ENCODE peak calls at places on chromosome 22, in ten cellular contexts. One of them, this sample, is unnamed. For H3K4me1, the result is how much of the 10 kb centered on the place peaks cover.

GRCh38 chr22:32999039-32999861 is 58.9 kb downstream of the SYN3 start:
- DNase-seq in OCI-LY7: no peak
- DNase-seq in heart right ventricle: no peak
- DNase-seq in heart left ventricle: no peak
- DNase-seq in psoas muscle: no peak
- DNase-seq in fibroblast of lung: no peak
- DNase-seq in lower lobe of right lung: no peak
- DNase-seq in sigmoid colon: no peak
- DNase-seq in ovary: no peak
- DNase-seq in IMR-90: no peak
- DNase-seq in this sample: no peak

GRCh38 chr22:17990167-17990566 is 34.2 kb downstream of the MICAL3 start:
- DNase-seq in fibroblast of lung: peak
- DNase-seq in IMR-90: no peak
- DNase-seq in sigmoid colon: no peak
- DNase-seq in lower lobe of right lung: no peak
- DNase-seq in heart left ventricle: no peak
- DNase-seq in psoas muscle: no peak
- DNase-seq in heart right ventricle: no peak
- DNase-seq in ovary: no peak
- DNase-seq in OCI-LY7: no peak
- DNase-seq in this sample: no peak

GRCh38 chr22:39144101-39144815 is 8.2 kb downstream of the CBX7 start:
- DNase-seq in sigmoid colon: peak
- DNase-seq in ovary: no peak
- DNase-seq in heart left ventricle: no peak
- DNase-seq in fibroblast of lung: peak
- DNase-seq in IMR-90: peak
- DNase-seq in lower lobe of right lung: peak
- DNase-seq in OCI-LY7: peak
- DNase-seq in psoas muscle: no peak
- DNase-seq in heart right ventricle: peak
- DNase-seq in this sample: peak

GRCh38 chr22:47337161-47337621 is 574.7 kb downstream of the TBC1D22A start:
- DNase-seq in sigmoid colon: no peak
- DNase-seq in OCI-LY7: no peak
- DNase-seq in heart left ventricle: no peak
- DNase-seq in heart right ventricle: no peak
- DNase-seq in fibroblast of lung: peak
- DNase-seq in IMR-90: peak
- DNase-seq in psoas muscle: no peak
- DNase-seq in ovary: peak
- DNase-seq in lower lobe of right lung: no peak
- DNase-seq in this sample: no peak

GRCh38 chr22:19035474-19036228 is 86.6 kb downstream of the DGCR2 start:
- DNase-seq in OCI-LY7: peak
- DNase-seq in ovary: no peak
- DNase-seq in fibroblast of lung: no peak
- DNase-seq in psoas muscle: no peak
- DNase-seq in lower lobe of right lung: peak
- DNase-seq in heart right ventricle: no peak
- DNase-seq in heart left ventricle: no peak
- DNase-seq in IMR-90: no peak
- DNase-seq in sigmoid colon: no peak
- DNase-seq in this sample: peak

GRCh38 chr22:26362471-26362870 is 66.6 kb upstream of the ASPHD2 start:
- DNase-seq in heart left ventricle: no peak
- DNase-seq in heart right ventricle: no peak
- DNase-seq in psoas muscle: no peak
- DNase-seq in IMR-90: peak
- DNase-seq in OCI-LY7: no peak
- DNase-seq in lower lobe of right lung: no peak
- DNase-seq in fibroblast of lung: peak
- DNase-seq in sigmoid colon: no peak
- DNase-seq in ovary: no peak
- DNase-seq in this sample: no peak

GRCh38 chr22:35918466-35918865 is 110.2 kb downstream of the RBFOX2 start:
- DNase-seq in ovary: no peak
- DNase-seq in OCI-LY7: no peak
- DNase-seq in lower lobe of right lung: no peak
- DNase-seq in fibroblast of lung: no peak
- DNase-seq in IMR-90: no peak
- DNase-seq in psoas muscle: no peak
- DNase-seq in heart left ventricle: no peak
- DNase-seq in sigmoid colon: no peak
- DNase-seq in heart right ventricle: no peak
- DNase-seq in this sample: no peak

GRCh38 chr22:36659762-36660509 is 43.6 kb downstream of the CACNG2 start:
- DNase-seq in OCI-LY7: no peak
- DNase-seq in heart left ventricle: peak
- DNase-seq in IMR-90: peak
- DNase-seq in psoas muscle: peak
- DNase-seq in sigmoid colon: peak
- DNase-seq in ovary: peak
- DNase-seq in heart right ventricle: peak
- DNase-seq in fibroblast of lung: peak
- DNase-seq in lower lobe of right lung: peak
- DNase-seq in this sample: no peak

GRCh38 chr22:31122196-31122531 is 602 bp upstream of the INPP5J start:
- DNase-seq in heart left ventricle: no peak
- DNase-seq in heart right ventricle: no peak
- DNase-seq in lower lobe of right lung: no peak
- DNase-seq in fibroblast of lung: no peak
- DNase-seq in IMR-90: no peak
- DNase-seq in OCI-LY7: no peak
- DNase-seq in sigmoid colon: no peak
- DNase-seq in ovary: no peak
- DNase-seq in psoas muscle: no peak
- DNase-seq in this sample: no peak

GRCh38 chr22:38786631-38787030 is 7.3 kb downstream of the DNAL4 start:
- DNase-seq in fibroblast of lung: no peak
- DNase-seq in heart left ventricle: no peak
- DNase-seq in lower lobe of right lung: no peak
- DNase-seq in ovary: no peak
- DNase-seq in IMR-90: no peak
- DNase-seq in psoas muscle: no peak
- DNase-seq in sigmoid colon: no peak
- DNase-seq in heart right ventricle: no peak
- DNase-seq in OCI-LY7: no peak
- DNase-seq in this sample: no peak

DNA sequence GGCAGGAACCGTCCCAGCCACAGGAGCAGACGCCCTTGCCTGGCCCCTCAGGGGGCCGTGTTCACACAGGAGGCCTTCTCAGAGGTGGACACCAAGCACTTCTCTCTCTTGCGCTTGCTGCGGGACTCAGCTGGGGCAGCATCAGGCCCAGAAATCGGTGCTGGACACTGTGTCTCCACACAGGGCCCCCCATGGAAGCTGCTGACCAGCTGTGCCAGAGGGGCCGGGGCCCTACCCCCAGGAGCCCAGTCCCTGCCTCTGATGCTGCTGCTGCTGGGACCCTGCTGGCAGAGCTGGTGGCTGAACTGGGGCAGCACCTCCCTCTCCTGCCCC is 4.0 kb downstream of the PLXNB2 start:
- DNase-seq in OCI-LY7: no peak
- DNase-seq in IMR-90: no peak
- DNase-seq in sigmoid colon: no peak
- DNase-seq in heart left ventricle: no peak
- DNase-seq in heart right ventricle: no peak
- DNase-seq in psoas muscle: no peak
- DNase-seq in ovary: no peak
- DNase-seq in lower lobe of right lung: no peak
- DNase-seq in fibroblast of lung: no peak
- DNase-seq in this sample: no peak
- H3K4me1 ChIP-seq in OCI-LY7: half or more
- H3K4me1 ChIP-seq in IMR-90: half or more
- H3K4me1 ChIP-seq in sigmoid colon: under half
- H3K4me1 ChIP-seq in heart left ventricle: half or more
- H3K4me1 ChIP-seq in heart right ventricle: half or more
- H3K4me1 ChIP-seq in psoas muscle: under half
- H3K4me1 ChIP-seq in ovary: half or more
- H3K4me1 ChIP-seq in lower lobe of right lung: half or more
- H3K4me1 ChIP-seq in fibroblast of lung: half or more
- H3K4me1 ChIP-seq in this sample: under half

GRCh38 chr22:37750596-37751162 is 53.8 kb downstream of the TRIOBP start:
- DNase-seq in OCI-LY7: no peak
- DNase-seq in heart left ventricle: no peak
- DNase-seq in heart right ventricle: no peak
- DNase-seq in fibroblast of lung: no peak
- DNase-seq in psoas muscle: no peak
- DNase-seq in sigmoid colon: no peak
- DNase-seq in IMR-90: no peak
- DNase-seq in lower lobe of right lung: no peak
- DNase-seq in ovary: no peak
- DNase-seq in this sample: no peak
- H3K4me1 ChIP-seq in OCI-LY7: under half
- H3K4me1 ChIP-seq in heart left ventricle: half or more
- H3K4me1 ChIP-seq in heart right ventricle: half or more
- H3K4me1 ChIP-seq in fibroblast of lung: under half
- H3K4me1 ChIP-seq in psoas muscle: half or more
- H3K4me1 ChIP-seq in sigmoid colon: under half
- H3K4me1 ChIP-seq in IMR-90: half or more
- H3K4me1 ChIP-seq in lower lobe of right lung: half or more
- H3K4me1 ChIP-seq in ovary: half or more
- H3K4me1 ChIP-seq in this sample: under half

GRCh38 chr22:29201722-29202230 is 3.9 kb upstream of the EMID1 start:
- DNase-seq in IMR-90: no peak
- DNase-seq in heart left ventricle: no peak
- DNase-seq in heart right ventricle: no peak
- DNase-seq in OCI-LY7: no peak
- DNase-seq in sigmoid colon: no peak
- DNase-seq in psoas muscle: no peak
- DNase-seq in lower lobe of right lung: no peak
- DNase-seq in ovary: no peak
- DNase-seq in fibroblast of lung: no peak
- DNase-seq in this sample: no peak

GRCh38 chr22:29202231-29203192 is 3.2 kb upstream of the EMID1 start:
- DNase-seq in OCI-LY7: peak
- DNase-seq in psoas muscle: peak
- DNase-seq in heart left ventricle: peak
- DNase-seq in IMR-90: peak
- DNase-seq in ovary: no peak
- DNase-seq in heart right ventricle: peak
- DNase-seq in fibroblast of lung: peak
- DNase-seq in lower lobe of right lung: peak
- DNase-seq in sigmoid colon: no peak
- DNase-seq in this sample: peak

GRCh38 chr22:29203883-29204282 is 1.8 kb upstream of the EMID1 start:
- DNase-seq in heart left ventricle: peak
- DNase-seq in sigmoid colon: no peak
- DNase-seq in heart right ventricle: no peak
- DNase-seq in ovary: no peak
- DNase-seq in IMR-90: no peak
- DNase-seq in OCI-LY7: no peak
- DNase-seq in lower lobe of right lung: no peak
- DNase-seq in fibroblast of lung: no peak
- DNase-seq in psoas muscle: no peak
- DNase-seq in this sample: no peak

GRCh38 chr22:29204617-29205183 is 996 bp upstream of the EMID1 start:
- DNase-seq in IMR-90: no peak
- DNase-seq in ovary: no peak
- DNase-seq in psoas muscle: no peak
- DNase-seq in OCI-LY7: no peak
- DNase-seq in lower lobe of right lung: no peak
- DNase-seq in heart right ventricle: no peak
- DNase-seq in heart left ventricle: peak
- DNase-seq in sigmoid colon: no peak
- DNase-seq in fibroblast of lung: no peak
- DNase-seq in this sample: no peak

GRCh38 chr22:29203456-29203855 is 2.2 kb upstream of the EMID1 start:
- DNase-seq in sigmoid colon: no peak
- DNase-seq in heart left ventricle: peak
- DNase-seq in OCI-LY7: no peak
- DNase-seq in psoas muscle: no peak
- DNase-seq in heart right ventricle: no peak
- DNase-seq in fibroblast of lung: no peak
- DNase-seq in lower lobe of right lung: no peak
- DNase-seq in ovary: no peak
- DNase-seq in IMR-90: no peak
- DNase-seq in this sample: no peak
- H3K4me1 ChIP-seq in sigmoid colon: under half
- H3K4me1 ChIP-seq in heart left ventricle: under half
- H3K4me1 ChIP-seq in OCI-LY7: under half
- H3K4me1 ChIP-seq in psoas muscle: under half
- H3K4me1 ChIP-seq in heart right ventricle: under half
- H3K4me1 ChIP-seq in fibroblast of lung: under half
- H3K4me1 ChIP-seq in lower lobe of right lung: under half
- H3K4me1 ChIP-seq in ovary: under half
- H3K4me1 ChIP-seq in IMR-90: under half
- H3K4me1 ChIP-seq in this sample: under half

DNA sequence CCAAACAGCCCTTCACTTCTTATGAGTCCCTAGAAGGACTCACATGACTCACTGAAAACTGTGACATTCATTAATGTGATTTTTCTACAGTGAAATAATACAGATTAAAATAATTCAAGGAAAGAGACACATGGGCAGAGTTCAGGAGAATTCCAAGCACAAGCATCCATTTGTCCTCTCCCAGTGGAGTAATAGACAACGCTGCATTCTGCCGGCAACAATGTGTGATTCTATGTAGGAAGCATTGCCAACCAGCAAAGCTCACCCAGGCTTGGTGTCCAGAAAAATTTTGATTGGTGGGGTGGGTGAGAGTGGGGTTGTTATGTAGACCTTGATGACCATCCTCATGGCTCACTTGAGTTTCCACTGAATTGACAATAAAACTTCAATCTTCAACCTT is 123.9 kb downstream of the VPREB1 start:
- DNase-seq in sigmoid colon: no peak
- DNase-seq in heart left ventricle: no peak
- DNase-seq in psoas muscle: no peak
- DNase-seq in OCI-LY7: no peak
- DNase-seq in fibroblast of lung: no peak
- DNase-seq in IMR-90: no peak
- DNase-seq in ovary: no peak
- DNase-seq in heart right ventricle: no peak
- DNase-seq in lower lobe of right lung: no peak
- DNase-seq in this sample: no peak
- H3K4me1 ChIP-seq in sigmoid colon: under half
- H3K4me1 ChIP-seq in heart left ventricle: under half
- H3K4me1 ChIP-seq in psoas muscle: under half
- H3K4me1 ChIP-seq in OCI-LY7: half or more
- H3K4me1 ChIP-seq in fibroblast of lung: under half
- H3K4me1 ChIP-seq in IMR-90: under half
- H3K4me1 ChIP-seq in ovary: under half
- H3K4me1 ChIP-seq in heart right ventricle: under half
- H3K4me1 ChIP-seq in lower lobe of right lung: under half
- H3K4me1 ChIP-seq in this sample: under half

DNA sequence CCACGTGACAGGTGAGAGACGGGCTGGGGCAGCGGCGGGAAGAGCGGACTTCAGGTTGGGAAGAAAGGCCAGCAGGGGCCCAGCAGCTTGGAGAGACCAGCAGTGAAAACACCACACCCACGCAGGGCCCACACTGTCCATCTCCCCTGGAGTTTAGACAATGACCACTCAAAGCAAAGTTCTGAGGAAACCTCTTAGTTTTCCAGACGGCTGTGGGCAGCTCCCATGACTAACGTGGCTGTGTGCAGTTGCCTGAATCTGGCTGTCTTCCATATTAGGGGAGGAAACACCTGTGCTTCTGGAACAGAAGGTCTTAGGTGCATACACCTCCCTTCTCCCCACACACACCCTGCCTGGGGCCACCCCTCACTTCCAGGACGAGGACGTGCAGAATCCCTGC is 70.6 kb upstream of the TTLL12 start:
- DNase-seq in ovary: no peak
- DNase-seq in sigmoid colon: no peak
- DNase-seq in heart right ventricle: no peak
- DNase-seq in psoas muscle: no peak
- DNase-seq in OCI-LY7: no peak
- DNase-seq in fibroblast of lung: peak
- DNase-seq in lower lobe of right lung: no peak
- DNase-seq in IMR-90: no peak
- DNase-seq in heart left ventricle: no peak
- DNase-seq in this sample: no peak
- H3K4me1 ChIP-seq in ovary: under half
- H3K4me1 ChIP-seq in sigmoid colon: under half
- H3K4me1 ChIP-seq in heart right ventricle: under half
- H3K4me1 ChIP-seq in psoas muscle: under half
- H3K4me1 ChIP-seq in OCI-LY7: under half
- H3K4me1 ChIP-seq in fibroblast of lung: under half
- H3K4me1 ChIP-seq in lower lobe of right lung: under half
- H3K4me1 ChIP-seq in IMR-90: under half
- H3K4me1 ChIP-seq in heart left ventricle: under half
- H3K4me1 ChIP-seq in this sample: under half